ENCODE peak calls at places on chromosomes 13 and 19, in eight cellular contexts. C, N, E, S, J, T, F and V are unnamed samples.

GRCh38 chr13:103996733-103997132 is 930.5 kb upstream of the SLC10A2 start:
- DNase-seq in C (no peak), N (no peak), E (no peak), S (no peak), J (no peak), T (no peak), F (no peak), V (no peak)

GRCh38 chr13:39224841-39225240 is 186.6 kb downstream of the NHLRC3 start:
- DNase-seq in C (peak), N (no peak), E (no peak), S (no peak), J (no peak), T (no peak), F (no peak), V (no peak)

GRCh38 chr13:37313383-37313782 is 207.9 kb upstream of the CSNK1A1L start:
- DNase-seq in C (peak), N (no peak), E (no peak), S (peak), J (no peak), T (no peak), F (no peak), V (no peak)

GRCh38 chr19:43524922-43525835 is 1.8 kb downstream of the ETHE1 start:
- DNase-seq in C (peak), N (peak), E (peak), S (peak), J (no peak), T (peak), F (peak), V (no peak)

GRCh38 chr19:49017666-49018351 is 918 bp upstream of the LHB start:
- DNase-seq in C (peak), N (peak), E (no peak), S (peak), J (peak), T (no peak), F (peak), V (peak)

GRCh38 chr13:43516401-43516826 is 270.4 kb downstream of the ENOX1 start:
- DNase-seq in C (no peak), N (no peak), E (peak), S (peak), J (no peak), T (no peak), F (no peak), V (no peak)

GRCh38 chr19:6677495-6677894 is 7.5 kb upstream of the TNFSF14 start:
- DNase-seq in C (no peak), N (no peak), E (peak), S (no peak), J (no peak), T (no peak), F (no peak), V (no peak)

GRCh38 chr13:35198821-35199220 is 256.8 kb downstream of the NBEA start:
- DNase-seq in C (no peak), N (no peak), E (no peak), S (no peak), J (no peak), T (no peak), F (no peak), V (no peak)

GRCh38 chr19:15995536-15995935 is 46.7 kb downstream of the OR10H4 start:
- DNase-seq in C (no peak), N (peak), E (no peak), S (no peak), J (no peak), T (no peak), F (no peak), V (no peak)

GRCh38 chr13:53238241-53238640 is 209.6 kb downstream of the OLFM4 start:
- DNase-seq in C (no peak), N (no peak), E (no peak), S (no peak), J (no peak), T (no peak), F (no peak), V (no peak)

GRCh38 chr19:49042177-49042576 is 1.5 kb upstream of the CGB5 start:
- DNase-seq in C (peak), N (no peak), E (no peak), S (no peak), J (no peak), T (no peak), F (no peak), V (no peak)

GRCh38 chr19:50717026-50717723 is 2.4 kb downstream of the SHANK1 start:
- DNase-seq in C (no peak), N (no peak), E (no peak), S (no peak), J (no peak), T (no peak), F (no peak), V (no peak)

GRCh38 chr19:43820098-43820860 is 6.8 kb upstream of the ZNF283 start:
- DNase-seq in C (no peak), N (peak), E (peak), S (peak), J (no peak), T (no peak), F (no peak), V (no peak)

GRCh38 chr13:33069365-33069764 is 53.1 kb downstream of the KL start:
- DNase-seq in C (peak), N (no peak), E (no peak), S (no peak), J (peak), T (no peak), F (no peak), V (no peak)

GRCh38 chr13:77980592-77980991 is 62.0 kb upstream of the EDNRB start:
- DNase-seq in C (peak), N (no peak), E (no peak), S (peak), J (no peak), T (no peak), F (no peak), V (no peak)

GRCh38 chr19:48325265-48325910 is at the start of gene EMP3:
- DNase-seq in C (peak), N (peak), E (peak), S (peak), J (peak), T (peak), F (peak), V (peak)

GRCh38 chr13:59094149-59094548 is 1069.6 kb downstream of the DIAPH3 start:
- DNase-seq in C (peak), N (no peak), E (no peak), S (no peak), J (no peak), T (no peak), F (no peak), V (no peak)

GRCh38 chr13:72458701-72459100 is 268.7 kb downstream of the MZT1 start:
- DNase-seq in C (peak), N (no peak), E (no peak), S (peak), J (no peak), T (no peak), F (no peak), V (no peak)

GRCh38 chr19:49387936-49388372 is at the start of gene KASH5:
- DNase-seq in C (peak), N (peak), E (peak), S (peak), J (peak), T (no peak), F (peak), V (no peak)

GRCh38 chr13:22960827-22961226 is 220.0 kb upstream of the SGCG start:
- DNase-seq in C (no peak), N (no peak), E (no peak), S (no peak), J (no peak), T (no peak), F (no peak), V (no peak)

GRCh38 chr13:24680258-24680920 is at the start of gene ATP12A:
- DNase-seq in C (no peak), N (no peak), E (no peak), S (no peak), J (no peak), T (no peak), F (peak), V (no peak)

GRCh38 chr13:40666905-40667621 is 622 bp upstream of the FOXO1 start:
- DNase-seq in C (peak), N (peak), E (peak), S (no peak), J (no peak), T (no peak), F (peak), V (no peak)

GRCh38 chr19:4391701-4392543 is 8.4 kb downstream of the SH3GL1 start:
- DNase-seq in C (no peak), N (peak), E (no peak), S (peak), J (no peak), T (no peak), F (no peak), V (no peak)

GRCh38 chr19:28217064-28217463 is 995.9 kb downstream of the UQCRFS1 start:
- DNase-seq in C (no peak), N (no peak), E (no peak), S (no peak), J (no peak), T (no peak), F (no peak), V (no peak)

GRCh38 chr19:54017266-54017665 is 25.8 kb downstream of the CACNG6 start:
- DNase-seq in C (peak), N (no peak), E (no peak), S (no peak), J (no peak), T (no peak), F (no peak), V (no peak)

GRCh38 chr13:76730220-76730619 is 156.0 kb downstream of the KCTD12 start:
- DNase-seq in C (no peak), N (no peak), E (no peak), S (no peak), J (no peak), T (no peak), F (no peak), V (no peak)

GRCh38 chr13:85080726-85081125 is 718.5 kb downstream of the SLITRK6 start:
- DNase-seq in C (no peak), N (no peak), E (no peak), S (no peak), J (no peak), T (no peak), F (no peak), V (no peak)

GRCh38 chr13:63124863-63125262 is 1709.2 kb upstream of the PCDH20 start:
- DNase-seq in C (peak), N (no peak), E (no peak), S (peak), J (no peak), T (no peak), F (no peak), V (no peak)

GRCh38 chr13:97852181-97852874 is 101.1 kb upstream of the IPO5 start:
- DNase-seq in C (no peak), N (no peak), E (no peak), S (no peak), J (no peak), T (no peak), F (no peak), V (no peak)

GRCh38 chr13:97853550-97853949 is 99.9 kb upstream of the IPO5 start:
- DNase-seq in C (peak), N (no peak), E (no peak), S (no peak), J (no peak), T (no peak), F (no peak), V (no peak)

GRCh38 chr13:97851269-97851668 is 102.2 kb upstream of the IPO5 start:
- DNase-seq in C (no peak), N (no peak), E (no peak), S (no peak), J (no peak), T (no peak), F (no peak), V (no peak)

GRCh38 chr13:97848886-97849285 is 104.6 kb upstream of the IPO5 start:
- DNase-seq in C (no peak), N (no peak), E (no peak), S (no peak), J (no peak), T (no peak), F (no peak), V (no peak)

DNA sequence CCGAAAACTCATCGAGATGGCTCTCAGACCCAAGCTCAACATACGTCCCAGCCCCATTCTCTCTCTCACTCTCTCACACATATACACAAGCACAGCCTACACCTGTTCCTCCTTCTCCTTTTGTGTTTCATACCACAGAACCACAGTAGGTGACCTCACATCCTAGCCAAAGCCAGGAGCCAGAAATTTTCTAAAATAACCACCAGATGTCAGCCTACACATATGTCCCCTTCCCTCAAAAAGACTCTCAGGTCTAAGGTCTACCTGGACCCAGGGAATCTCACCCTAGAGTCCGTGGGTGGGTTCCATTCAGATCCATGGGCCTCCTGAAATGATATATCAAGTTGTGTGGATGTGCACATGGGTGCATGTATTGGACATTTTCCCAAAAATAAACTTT is 104.2 kb upstream of the IPO5 start:
- DNase-seq in C (peak), N (no peak), E (no peak), S (peak), J (no peak), T (no peak), F (no peak), V (peak)
- TF ChIP-seq CTCF in C (peak), N (no peak), E (no peak), S (peak), J (peak), T (no peak), F (no peak), V (peak)

GRCh38 chr19:12689012-12689411 is 1.2 kb downstream of the GNG14 start:
- DNase-seq in C (no peak), N (no peak), E (no peak), S (no peak), J (no peak), T (no peak), F (no peak), V (no peak)

GRCh38 chr19:12685831-12686230 is 2.0 kb upstream of the GNG14 start:
- DNase-seq in C (no peak), N (no peak), E (no peak), S (no peak), J (no peak), T (no peak), F (no peak), V (no peak)

GRCh38 chr19:12687496-12688196 is at the start of gene GNG14:
- DNase-seq in C (no peak), N (no peak), E (no peak), S (no peak), J (no peak), T (no peak), F (no peak), V (no peak)

GRCh38 chr19:12692960-12693359 is 3.5 kb downstream of the FBXW9 start:
- DNase-seq in C (no peak), N (no peak), E (no peak), S (no peak), J (no peak), T (no peak), F (no peak), V (no peak)

GRCh38 chr19:12689581-12690216 is 1.9 kb downstream of the GNG14 start:
- DNase-seq in C (no peak), N (no peak), E (no peak), S (no peak), J (no peak), T (no peak), F (no peak), V (no peak)
- H3K4me3 ChIP-seq in C (no peak), N (no peak), E (no peak), S (no peak), J (no peak), T (no peak), F (no peak), V (no peak)

DNA sequence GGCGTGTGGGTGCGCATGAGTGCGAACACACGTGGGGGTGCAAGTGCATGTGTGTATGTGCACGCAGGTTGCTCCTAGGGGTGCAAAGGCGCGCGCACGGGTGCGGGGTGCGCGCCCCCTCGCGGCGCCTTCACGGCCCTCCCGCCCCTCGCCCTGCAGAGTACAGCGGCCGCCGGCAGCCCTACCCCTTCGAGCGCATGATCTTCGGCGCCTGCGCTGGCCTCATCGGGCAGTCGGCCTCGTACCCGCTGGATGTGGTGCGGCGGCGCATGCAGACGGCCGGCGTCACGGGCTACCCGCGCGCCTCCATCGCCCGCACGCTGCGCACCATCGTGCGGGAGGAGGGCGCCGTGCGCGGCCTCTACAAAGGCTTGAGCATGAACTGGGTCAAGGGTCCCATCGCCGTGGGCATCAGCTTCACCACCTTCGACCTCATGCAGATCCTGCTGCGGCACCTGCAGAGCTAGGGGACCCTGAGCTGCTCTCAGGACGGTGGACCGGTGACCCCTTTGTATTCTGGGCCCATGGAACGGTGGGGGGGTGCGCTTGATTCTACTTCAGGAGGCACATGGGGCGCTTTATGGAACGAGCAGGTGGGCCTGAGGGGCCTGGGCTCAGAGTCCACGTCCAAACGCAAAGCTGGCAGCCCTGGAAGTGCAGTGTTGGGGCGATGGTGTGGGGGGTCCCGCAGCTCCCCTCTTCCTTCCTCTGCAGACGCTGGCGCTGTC is 27.7 kb downstream of the TMEM161A start:
- DNase-seq in C (no peak), N (no peak), E (no peak), S (no peak), J (no peak), T (no peak), F (no peak), V (no peak)
- TF ChIP-seq CTCF in C (no peak), N (peak), E (no peak), S (peak), J (no peak), T (peak), F (no peak), V (no peak)

GRCh38 chr13:98752942-98753290 is 444 bp upstream of the SLC15A1 start:
- DNase-seq in C (no peak), N (no peak), E (no peak), S (no peak), J (no peak), T (no peak), F (no peak), V (no peak)
- H3K4me3 ChIP-seq in C (peak), N (peak), E (no peak), S (no peak), J (no peak), T (peak), F (peak), V (no peak)

DNA sequence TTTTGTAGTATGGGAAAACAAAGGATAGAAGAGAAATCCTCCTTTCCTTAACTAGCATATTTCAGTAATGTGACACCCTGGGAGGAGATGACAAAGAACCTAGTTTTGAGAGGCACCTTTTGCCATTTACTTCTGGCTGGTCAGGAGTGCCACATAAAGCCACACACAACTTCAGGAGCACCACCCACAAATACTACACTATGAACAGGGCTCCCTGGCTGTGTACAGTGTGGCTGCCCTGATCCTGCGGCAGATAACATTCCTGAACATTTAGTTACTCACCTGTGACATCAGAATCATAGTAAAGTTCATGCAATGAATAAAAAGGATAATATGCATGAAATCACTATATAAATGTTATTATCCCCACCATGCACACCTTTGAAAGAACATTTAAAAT is 17.4 kb upstream of the IRS2 start:
- DNase-seq in C (peak), N (no peak), E (no peak), S (no peak), J (no peak), T (no peak), F (peak), V (no peak)
- TF ChIP-seq CTCF in C (no peak), N (no peak), E (no peak), S (no peak), J (no peak), T (no peak), F (no peak), V (no peak)

DNA sequence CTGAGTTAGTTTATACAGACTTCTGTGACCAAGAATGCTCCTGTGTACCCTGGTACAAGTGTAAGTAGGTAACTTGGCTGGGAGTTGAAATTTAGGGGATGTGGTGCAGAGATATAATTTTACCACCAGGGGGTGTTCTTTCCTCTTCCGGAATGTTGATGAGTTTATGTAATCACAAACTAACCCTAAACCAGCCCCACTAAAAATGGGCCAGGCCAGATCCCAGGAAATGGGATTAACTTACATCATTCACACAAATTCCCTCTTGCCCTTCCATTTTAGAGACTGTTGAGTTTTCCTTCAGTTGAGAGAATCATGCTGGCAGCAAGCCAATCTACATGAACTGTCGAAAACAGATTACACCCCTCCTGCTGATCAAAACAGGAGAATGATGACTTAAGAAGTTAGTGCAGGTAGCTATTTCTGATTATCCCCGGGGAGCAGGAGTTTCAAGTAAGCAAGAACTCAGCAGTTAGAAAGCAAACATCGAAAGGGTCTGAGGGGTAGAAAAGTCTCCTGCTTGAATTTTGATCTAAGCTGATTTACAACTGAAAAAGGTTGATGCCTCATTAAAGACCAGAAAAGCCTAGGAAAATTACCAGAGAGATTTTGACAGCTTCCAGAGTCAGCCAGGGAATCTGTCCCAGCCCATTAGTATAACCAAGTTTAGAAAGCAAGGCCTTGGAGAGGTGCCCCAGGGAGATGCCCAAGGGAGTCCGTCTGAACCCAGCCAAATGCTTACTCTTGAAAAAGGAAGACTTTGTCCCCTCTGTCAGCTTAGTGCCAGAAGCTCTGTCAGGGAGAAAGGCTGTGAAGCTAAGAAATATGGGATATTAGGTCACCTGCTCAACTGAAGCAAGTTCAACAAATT is 32.3 kb upstream of the MED4 start:
- DNase-seq in C (peak), N (peak), E (peak), S (peak), J (peak), T (peak), F (peak), V (peak)
- H3K4me3 ChIP-seq in C (no peak), N (no peak), E (no peak), S (no peak), J (no peak), T (peak), F (no peak), V (no peak)

GRCh38 chr19:58380037-58380735 is 644 bp downstream of the ZNF837 start:
- DNase-seq in C (no peak), N (no peak), E (no peak), S (no peak), J (no peak), T (no peak), F (no peak), V (no peak)
- TF ChIP-seq CTCF in C (no peak), N (no peak), E (no peak), S (no peak), J (peak), T (no peak), F (no peak), V (no peak)

DNA sequence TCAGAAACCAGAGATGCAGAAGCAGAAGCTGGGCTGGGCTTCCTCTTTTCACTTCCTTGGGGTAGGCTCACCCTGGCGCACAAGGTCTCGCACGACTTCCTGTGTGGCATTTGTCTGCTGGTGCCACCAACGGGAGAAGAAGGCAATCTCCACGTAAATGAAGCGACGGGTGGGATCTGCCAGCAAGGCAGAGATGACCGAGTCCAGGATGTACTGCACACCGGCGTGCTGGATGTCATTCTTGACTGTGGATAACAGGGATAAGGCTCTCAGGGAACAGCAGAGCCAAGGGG is 1.3 kb downstream of the MAN2B1 start:
- DNase-seq in C (no peak), N (no peak), E (no peak), S (no peak), J (no peak), T (no peak), F (peak), V (no peak)
- H3K4me3 ChIP-seq in C (no peak), N (peak), E (peak), S (no peak), J (no peak), T (peak), F (peak), V (no peak)